ENCODE peak calls at places on chromosomes 3 and 15, in six cellular contexts. E is heart left ventricle; M is naive thymus-derived CD8-positive, alpha-beta T cell; W is cardiac septum; Q is head of caudate nucleus; I is NCI-H2081 treated with DMSO at 0.1 percent for 48 hours. Y is an unnamed sample.

GRCh38 chr3:189901481-189901880 is 219.2 kb downstream of the P3H2 start:
- DNase-seq in E (no peak), M (no peak), W (no peak), Q (no peak), I (no peak), Y (no peak)

GRCh38 chr3:156997351-156997750 is 162.6 kb downstream of the CCNL1 start:
- DNase-seq in E (no peak), M (no peak), W (no peak), Q (no peak), I (no peak), Y (no peak)

GRCh38 chr3:50264389-50264963 is 4.5 kb upstream of the SEMA3B start:
- DNase-seq in E (peak; percentile 79), M (no peak), W (peak; percentile 85), Q (peak; percentile 83), I (no peak), Y (no peak)

GRCh38 chr15:96560246-96560895 is 229.9 kb downstream of the NR2F2 start:
- DNase-seq in E (no peak), M (no peak), W (no peak), Q (no peak), I (no peak), Y (no peak)

GRCh38 chr3:101861212-101861977 is 12.1 kb downstream of the NFKBIZ start:
- DNase-seq in E (no peak), M (no peak), W (no peak), Q (no peak), I (no peak), Y (no peak)

GRCh38 chr15:85955501-85956391 is 123.9 kb upstream of the AGBL1 start:
- DNase-seq in E (no peak), M (no peak), W (no peak), Q (no peak), I (no peak), Y (no peak)

GRCh38 chr3:50583897-50584296 is 14.6 kb downstream of the HEMK1 start:
- DNase-seq in E (peak; percentile 96), M (no peak), W (peak; percentile 84), Q (no peak), I (no peak), Y (no peak)

GRCh38 chr15:56871180-56871579 is 47.3 kb upstream of the TCF12 start:
- DNase-seq in E (no peak), M (no peak), W (no peak), Q (no peak), I (no peak), Y (no peak)

GRCh38 chr15:76206325-76206976 is 104.8 kb downstream of the ETFA start:
- DNase-seq in E (peak; percentile 93), M (no peak), W (peak; percentile 92), Q (peak; percentile 84), I (peak; percentile 76), Y (no peak)

GRCh38 chr15:85354432-85354831 is 26.0 kb upstream of the AKAP13 start:
- DNase-seq in E (no peak), M (no peak), W (no peak), Q (no peak), I (no peak), Y (no peak)

GRCh38 chr15:23384371-23384770 is 29.8 kb downstream of the GOLGA8S start:
- DNase-seq in E (no peak), M (no peak), W (no peak), Q (no peak), I (no peak), Y (no peak)

Y was measured in NK-92 treated with Interleukin-12 subunit alpha and Interleukin-12 subunit beta, amount 100 ng/mL, for 24 hours.